ENCODE peak calls at places on chromosomes 3 and 15, in eight cellular contexts. L, K, F, O, I, Q, C and N are unnamed samples.
A peak's percentile ranks its signal among the peaks of the same experiment; 100 is the strongest.

GRCh38 chr3:100416176-100416575 is 14.8 kb downstream of the LNP1 start:
- DNase-seq in L (no peak), K (no peak), F (no peak), O (no peak), I (no peak), Q (no peak), C (no peak), N (no peak)

GRCh38 chr3:122421836-122422235 is 6.0 kb upstream of the WDR5B start:
- DNase-seq in L (no peak), K (no peak), F (no peak), O (no peak), I (no peak), Q (no peak), C (no peak), N (no peak)

GRCh38 chr15:54289590-54290136 is 311.4 kb downstream of the UNC13C start:
- DNase-seq in L (no peak), K (no peak), F (no peak), O (no peak), I (no peak), Q (no peak), C (no peak), N (no peak)

GRCh38 chr15:87563840-87564239 is 692.7 kb downstream of the NTRK3 start:
- DNase-seq in L (no peak), K (no peak), F (no peak), O (no peak), I (no peak), Q (no peak), C (no peak), N (no peak)

GRCh38 chr15:50358805-50359204 is 3.8 kb upstream of the GABPB1 start:
- DNase-seq in L (no peak), K (no peak), F (no peak), O (no peak), I (peak; percentile 16), Q (no peak), C (no peak), N (peak; percentile 30)

GRCh38 chr3:159928692-159929091 is 59.9 kb upstream of the IL12A start:
- DNase-seq in L (peak; percentile 87), K (no peak), F (no peak), O (no peak), I (no peak), Q (no peak), C (no peak), N (no peak)

GRCh38 chr3:188396900-188397299 is 242.9 kb downstream of the LPP start:
- DNase-seq in L (no peak), K (no peak), F (no peak), O (peak; percentile 45), I (no peak), Q (no peak), C (no peak), N (no peak)

GRCh38 chr3:36852071-36852470 is 87.7 kb upstream of the DCLK3 start:
- DNase-seq in L (no peak), K (no peak), F (no peak), O (no peak), I (no peak), Q (no peak), C (no peak), N (no peak)

GRCh38 chr3:174330303-174330702 is 528.8 kb upstream of the NAALADL2 start:
- DNase-seq in L (no peak), K (no peak), F (no peak), O (no peak), I (no peak), Q (no peak), C (no peak), N (no peak)

GRCh38 chr3:190909908-190910307 is 47.4 kb upstream of the GMNC start:
- DNase-seq in L (no peak), K (no peak), F (no peak), O (no peak), I (no peak), Q (no peak), C (no peak), N (no peak)

GRCh38 chr3:148023994-148024393 is 614.8 kb downstream of the ZIC1 start:
- DNase-seq in L (no peak), K (no peak), F (peak; percentile 24), O (no peak), I (no peak), Q (no peak), C (peak; percentile 4), N (no peak)

GRCh38 chr3:37973250-37974054 is 17.1 kb upstream of the VILL start:
- DNase-seq in L (no peak), K (no peak), F (no peak), O (no peak), I (no peak), Q (no peak), C (no peak), N (no peak)

GRCh38 chr15:75782926-75783325 is 60.3 kb upstream of the UBE2Q2 start:
- DNase-seq in L (no peak), K (peak; percentile 60), F (no peak), O (no peak), I (no peak), Q (no peak), C (no peak), N (no peak)

GRCh38 chr3:39398700-39399099 is 7.8 kb upstream of the RPSA start:
- DNase-seq in L (no peak), K (no peak), F (no peak), O (no peak), I (no peak), Q (no peak), C (no peak), N (no peak)

GRCh38 chr3:43638594-43639447 is 17.0 kb upstream of the ANO10 start:
- DNase-seq in L (peak; percentile 28), K (no peak), F (no peak), O (no peak), I (peak; percentile 73), Q (peak; percentile 31), C (no peak), N (no peak)

DNA sequence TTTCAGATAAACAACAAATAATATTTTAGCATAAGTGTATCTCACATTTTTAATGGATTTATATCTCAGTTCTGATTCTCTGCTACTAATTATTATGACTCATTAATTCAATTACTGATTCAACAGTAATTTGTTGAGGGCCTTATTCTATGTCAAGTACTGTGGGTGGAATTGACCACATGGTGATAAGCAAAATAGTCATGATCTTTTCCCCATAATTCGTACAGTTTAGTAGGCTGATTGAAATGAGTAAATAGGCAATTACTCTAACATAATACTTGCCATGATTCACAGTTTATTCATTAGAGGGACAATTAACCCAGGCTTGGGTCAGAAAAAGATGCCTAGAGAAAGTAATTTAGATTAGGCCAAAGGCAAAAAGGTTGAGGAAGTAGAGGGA is 60.9 kb upstream of the SLC4A7 start:
- DNase-seq in L (no peak), K (no peak), F (no peak), O (no peak), I (no peak), Q (no peak), C (no peak), N (no peak)
- H3K27ac ChIP-seq in L (peak overlapping the region; percentile 71), K (peak overlapping the region; percentile 60), F (no peak overlapping the region), O (no peak overlapping the region), I (no peak overlapping the region), Q (no peak overlapping the region), C (no peak overlapping the region), N (no peak overlapping the region)

DNA sequence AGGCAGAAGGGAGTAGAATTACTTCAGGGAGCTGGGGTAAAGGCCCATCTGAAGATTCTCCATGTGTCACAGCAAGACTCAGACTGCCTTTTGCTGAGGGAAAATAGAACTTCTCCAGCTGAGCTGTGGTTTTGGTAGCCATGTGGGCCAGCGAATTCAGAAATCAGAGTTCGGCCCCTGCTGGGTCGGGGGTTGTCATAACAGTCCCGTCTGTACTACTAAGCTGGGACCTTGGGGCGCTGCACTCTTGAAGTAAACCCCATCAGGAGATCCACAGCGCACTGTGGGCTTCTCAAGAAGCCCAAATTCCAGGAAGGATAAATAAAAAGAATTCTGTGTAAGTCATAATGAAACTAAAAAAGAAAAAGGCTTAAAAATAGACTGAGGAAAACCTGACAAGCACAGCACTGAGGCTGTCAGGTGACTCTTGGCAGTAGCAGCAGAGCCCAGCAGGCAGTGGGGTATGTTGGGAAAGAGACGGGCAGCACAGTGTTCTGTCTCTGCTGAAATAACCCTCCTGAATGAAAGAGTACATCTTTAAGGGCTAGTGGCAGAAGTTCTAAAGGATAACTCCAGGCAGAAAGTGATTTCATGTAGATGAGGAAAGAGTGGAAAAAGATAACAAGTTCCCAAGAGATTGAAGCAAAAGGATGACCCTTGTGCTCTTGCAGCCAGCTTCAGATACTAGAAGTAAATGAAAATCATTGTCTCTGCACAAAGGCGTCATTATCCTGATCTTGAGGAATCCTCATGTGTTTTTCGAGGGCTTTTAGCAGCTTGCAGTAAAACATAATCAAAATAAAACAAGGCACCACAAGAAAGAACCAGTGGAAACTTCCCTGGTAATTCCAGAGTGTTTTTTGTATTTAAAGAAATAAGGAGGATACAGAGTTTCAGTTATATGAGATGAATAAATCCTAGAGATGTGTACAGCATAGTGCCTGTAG is 74.5 kb downstream of the RAB7A start:
- DNase-seq in L (no peak), K (no peak), F (peak; percentile 77), O (no peak), I (no peak), Q (no peak), C (peak; percentile 56), N (no peak)
- H3K36me3 ChIP-seq in L (peaks cover 52% of the 10 kb centered on the region), K (peaks cover 40% of the 10 kb centered on the region), F (peaks cover 16% of the 10 kb centered on the region), O (no peaks in the 10 kb centered on the region), I (peaks cover 31% of the 10 kb centered on the region), Q (peaks cover 55% of the 10 kb centered on the region), C (no peaks in the 10 kb centered on the region), N (peaks cover 46% of the 10 kb centered on the region)

GRCh38 chr15:65952425-65953053 is 83.2 kb downstream of the RAB11A start:
- DNase-seq in L (no peak), K (no peak), F (peak; percentile 39), O (peak; percentile 54), I (no peak), Q (no peak), C (peak; percentile 21), N (no peak)

GRCh38 chr15:65953622-65954021 is 84.3 kb downstream of the RAB11A start:
- DNase-seq in L (no peak), K (no peak), F (no peak), O (no peak), I (no peak), Q (no peak), C (no peak), N (no peak)

GRCh38 chr15:65957451-65957850 is 88.2 kb downstream of the RAB11A start:
- DNase-seq in L (no peak), K (no peak), F (no peak), O (no peak), I (no peak), Q (no peak), C (no peak), N (no peak)

GRCh38 chr15:65956307-65956706 is 87.0 kb downstream of the RAB11A start:
- DNase-seq in L (no peak), K (no peak), F (no peak), O (no peak), I (no peak), Q (no peak), C (no peak), N (no peak)

DNA sequence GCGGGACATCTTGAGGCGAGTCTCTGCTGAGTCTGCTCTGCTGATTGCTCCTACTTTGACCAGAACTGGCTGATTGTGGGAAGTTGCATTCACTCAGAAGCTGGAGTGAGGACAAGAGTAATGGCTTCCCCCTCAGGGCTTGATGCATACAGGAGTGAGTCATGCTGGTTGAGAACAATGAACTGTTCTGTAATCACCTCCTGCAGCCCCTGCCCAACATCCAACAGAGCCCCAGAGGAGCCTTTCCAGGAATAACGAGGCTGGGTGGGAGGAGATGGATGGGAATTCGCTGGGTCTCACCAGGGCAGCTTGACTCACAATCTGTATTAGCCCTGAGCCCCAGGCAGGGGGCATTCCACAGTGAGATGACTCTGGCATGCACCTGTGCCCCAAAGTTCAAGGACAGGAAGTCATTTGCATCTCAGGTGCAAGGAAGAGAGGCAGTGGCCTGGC is 85.0 kb downstream of the RAB11A start:
- DNase-seq in L (peak; percentile 32), K (no peak), F (no peak), O (no peak), I (no peak), Q (no peak), C (no peak), N (no peak)
- TF ChIP-seq CTCF in L (no peak), K (no peak), F (no peak), O (no peak), I (no peak), Q (no peak), C (no peak), N (no peak)

GRCh38 chr3:55959681-55960080 is 472.6 kb upstream of the WNT5A start:
- DNase-seq in L (no peak), K (no peak), F (no peak), O (no peak), I (no peak), Q (no peak), C (no peak), N (no peak)
- H3K27ac ChIP-seq in L (no peak overlapping the region), K (no peak overlapping the region), F (no peak overlapping the region), O (no peak overlapping the region), I (no peak overlapping the region), Q (no peak overlapping the region), C (no peak overlapping the region), N (no peak overlapping the region)